ENCODE peak calls at places on chromosome 20, in ten cellular contexts. S is HFFc6; P is lung; W is CD4-positive, CD25-positive, alpha-beta regulatory T cell; D is cardiac fibroblast; Y is activated CD8-positive, alpha-beta memory T cell treated with anti-CD3 and anti-CD28 coated beads, Interleukin-2, amount 50 U/mL, for 4 hours; C is stimulated activated CD4-positive, alpha-beta T cell treated with anti-CD3 and anti-CD28 coated beads, Interleukin-2, amount 100 ng/mL, for 48 hours; O is spleen; V is NCI-H1092 treated with DMSO at 0.1 percent for 48 hours; Q is AG10803. E is an unnamed sample.

GRCh38 chr20:37305079-37305478 is 15.6 kb downstream of the MANBAL start:
- DNase-seq in W (no peak), V (no peak), Y (no peak), Q (no peak), P (no peak), D (no peak), C (no peak), O (no peak), S (no peak), E (no peak)

GRCh38 chr20:37384683-37385174 is 38.8 kb downstream of the SRC start:
- DNase-seq in P (peak; percentile 57), S (peak; percentile 43), D (peak; percentile 53), O (peak; percentile 95), W (peak; percentile 75), V (peak; percentile 21), Q (peak; percentile 52), C (peak; percentile 78), Y (peak; percentile 85), E (no peak)

GRCh38 chr20:61880706-61881105 is 185.0 kb downstream of the TAF4 start:
- DNase-seq in S (no peak), O (peak; percentile 62), V (no peak), P (no peak), W (no peak), Y (no peak), D (no peak), C (no peak), Q (no peak), E (no peak)

GRCh38 chr20:16444056-16444777 is 129.0 kb downstream of the KIF16B start:
- DNase-seq in O (no peak), D (peak; percentile 56), Q (peak; percentile 62), V (no peak), S (no peak), P (no peak), Y (no peak), C (no peak), W (no peak), E (no peak)

GRCh38 chr20:15395457-15395856 is 1058.0 kb upstream of the FLRT3 start:
- DNase-seq in S (no peak), Q (no peak), C (no peak), W (no peak), D (no peak), V (no peak), Y (no peak), P (no peak), O (no peak), E (no peak)

GRCh38 chr20:8964944-8965562 is 103.8 kb upstream of the PLCB4 start:
- DNase-seq in S (no peak), W (no peak), Q (no peak), V (no peak), O (no peak), C (no peak), P (no peak), Y (no peak), D (no peak), E (no peak)

GRCh38 chr20:32906871-32907495 is 48.3 kb downstream of the EFCAB8 start:
- DNase-seq in Y (no peak), P (no peak), O (peak; percentile 51), S (no peak), W (no peak), D (no peak), Q (no peak), V (no peak), C (no peak), E (no peak)

GRCh38 chr20:25279403-25279802 is 31.5 kb downstream of the PYGB start:
- DNase-seq in S (no peak), Y (no peak), P (no peak), D (no peak), C (no peak), V (no peak), O (peak; percentile 8), W (no peak), Q (no peak), E (no peak)

GRCh38 chr20:775679-776135 is 7.4 kb upstream of the SLC52A3 start:
- DNase-seq in O (no peak), D (no peak), Q (no peak), S (no peak), V (no peak), C (no peak), P (no peak), W (no peak), Y (no peak), E (no peak)

GRCh38 chr20:40393161-40393560 is 295.9 kb downstream of the MAFB start:
- DNase-seq in W (no peak), V (no peak), S (no peak), Q (no peak), O (no peak), Y (no peak), P (no peak), D (no peak), C (no peak), E (no peak)

GRCh38 chr20:37797669-37798175 is 103.9 kb downstream of the CTNNBL1 start:
- DNase-seq in P (no peak), O (no peak), C (no peak), D (no peak), V (no peak), Q (no peak), Y (no peak), S (no peak), W (no peak), E (no peak)

GRCh38 chr20:51958099-51958498 is 155.8 kb upstream of the SALL4 start:
- DNase-seq in W (no peak), D (no peak), P (no peak), Y (no peak), C (no peak), O (no peak), V (no peak), S (no peak), Q (no peak), E (no peak)

GRCh38 chr20:33370296-33370695 is 31.0 kb downstream of the CDK5RAP1 start:
- DNase-seq in Y (peak; percentile 44), D (no peak), W (peak; percentile 45), V (no peak), Q (no peak), O (peak; percentile 75), P (no peak), C (peak; percentile 12), S (no peak), E (no peak)

GRCh38 chr20:59925894-59926293 is 7.5 kb downstream of the SYCP2 start:
- DNase-seq in Q (peak; percentile 36), S (no peak), P (no peak), D (no peak), Y (no peak), C (no peak), W (no peak), O (no peak), V (no peak), E (no peak)

GRCh38 chr20:57072184-57072583 is 194.3 kb downstream of the BMP7 start:
- DNase-seq in Y (no peak), D (no peak), P (no peak), W (no peak), S (no peak), C (no peak), Q (peak; percentile 37), V (no peak), O (no peak), E (no peak)

GRCh38 chr20:60977896-60978295 is 274.2 kb upstream of the CDH4 start:
- DNase-seq in Q (no peak), O (no peak), Y (no peak), W (no peak), D (no peak), C (no peak), S (no peak), P (no peak), V (peak; percentile 20), E (no peak)

GRCh38 chr20:44552950-44553908 is 29.1 kb upstream of the PKIG start:
- DNase-seq in W (no peak), S (peak; percentile 74), V (no peak), D (peak; percentile 76), Q (peak; percentile 78), P (peak; percentile 74), Y (no peak), O (no peak), C (no peak), E (peak; percentile 65)

GRCh38 chr20:1894471-1894950 is 696 bp upstream of the SIRPA start:
- DNase-seq in O (peak; percentile 94), Q (peak; percentile 64), D (peak; percentile 79), S (peak; percentile 44), Y (no peak), V (no peak), C (no peak), P (no peak), W (no peak), E (no peak)

GRCh38 chr20:37342231-37343177 is 3.4 kb upstream of the SRC start:
- DNase-seq in O (peak; percentile 54), C (no peak), W (no peak), D (no peak), P (no peak), V (no peak), Q (no peak), Y (no peak), S (no peak), E (no peak)

GRCh38 chr20:33817411-33817810 is 6.3 kb downstream of the CHMP4B start:
- DNase-seq in W (no peak), Y (no peak), P (no peak), O (no peak), D (no peak), V (no peak), Q (no peak), S (no peak), C (no peak), E (no peak)

GRCh38 chr20:33291830-33292355 is 8.9 kb downstream of the BPIFB1 start:
- DNase-seq in C (peak; percentile 74), W (peak; percentile 52), O (peak; percentile 83), S (no peak), P (peak; percentile 34), Q (no peak), Y (peak; percentile 73), D (peak; percentile 16), V (peak; percentile 43), E (peak; percentile 19)

GRCh38 chr20:57190536-57191265 is 75.7 kb downstream of the BMP7 start:
- DNase-seq in D (no peak), Q (peak; percentile 48), S (peak; percentile 31), C (no peak), W (no peak), O (no peak), Y (no peak), P (no peak), V (no peak), E (no peak)

GRCh38 chr20:381581-382290 is 1.2 kb downstream of the TRIB3 start:
- DNase-seq in S (peak; percentile 43), C (peak; percentile 54), Y (peak; percentile 69), Q (peak; percentile 90), P (peak; percentile 83), D (peak; percentile 84), V (no peak), O (peak; percentile 96), W (peak; percentile 73), E (peak; percentile 76)

GRCh38 chr20:24766143-24766527 is 182.9 kb upstream of the CST7 start:
- DNase-seq in W (no peak), P (no peak), O (no peak), Y (no peak), Q (no peak), C (no peak), D (no peak), V (no peak), S (no peak), E (no peak)

GRCh38 chr20:54284928-54285704 is 77.2 kb downstream of the PFDN4 start:
- DNase-seq in C (peak; percentile 15), D (no peak), S (peak; percentile 12), O (no peak), Q (no peak), P (no peak), W (no peak), Y (no peak), V (no peak), E (peak; percentile 29)

GRCh38 chr20:21380711-21381110 is 16.6 kb downstream of the NKX2-4 start:
- DNase-seq in P (no peak), Q (no peak), O (no peak), W (no peak), D (no peak), S (no peak), V (no peak), Y (no peak), C (no peak), E (no peak)

GRCh38 chr20:14334306-14334930 is 3.0 kb downstream of the FLRT3 start:
- DNase-seq in O (no peak), W (no peak), Q (peak; percentile 48), C (no peak), Y (no peak), S (no peak), V (peak; percentile 39), P (peak; percentile 47), D (peak; percentile 61), E (peak; percentile 88)

E was measured in H4.